ENCODE peak calls at places on chromosomes 12 and 14, in nine cellular contexts. O, C, E, X, B, U, P, L and N are unnamed samples.

GRCh38 chr12:4270016-4270669 is 3.4 kb upstream of the CCND2 start:
- DNase-seq in U (no peak), C (peak), E (no peak), P (no peak), X (peak), O (no peak), L (no peak), B (peak), N (no peak)

GRCh38 chr14:78997811-78998210 is 827.6 kb downstream of the NRXN3 start:
- DNase-seq in P (peak), O (peak), X (no peak), U (no peak), L (peak), C (no peak), E (no peak), B (peak), N (peak)

GRCh38 chr12:6314776-6315175 is 4.3 kb downstream of the PLEKHG6 start:
- DNase-seq in O (no peak), P (no peak), U (no peak), X (no peak), B (no peak), L (no peak), E (no peak), C (no peak), N (no peak)

GRCh38 chr14:23569443-23570151 is 2.0 kb upstream of the AP1G2 start:
- DNase-seq in X (no peak), C (peak), O (peak), U (no peak), E (peak), L (peak), B (no peak), P (peak), N (no peak)

GRCh38 chr14:95756751-95757150 is 42.8 kb upstream of the TCL1A start:
- DNase-seq in C (no peak), X (no peak), P (no peak), B (no peak), E (no peak), U (no peak), L (no peak), O (no peak), N (no peak)

GRCh38 chr12:74171478-74171909 is 366.1 kb upstream of the ATXN7L3B start:
- DNase-seq in B (no peak), C (no peak), X (peak), P (no peak), L (no peak), E (no peak), U (no peak), O (no peak), N (no peak)

GRCh38 chr14:64645220-64645891 is 58.9 kb upstream of the PLEKHG3 start:
- DNase-seq in O (no peak), P (peak), E (peak), U (no peak), X (no peak), B (no peak), C (no peak), L (peak), N (no peak)

GRCh38 chr12:44000309-44000952 is 164.6 kb downstream of the TMEM117 start:
- DNase-seq in O (peak), E (peak), L (peak), C (peak), X (peak), B (no peak), P (peak), U (peak), N (peak)

GRCh38 chr12:38456769-38457168 is 140.2 kb downstream of the ALG10B start:
- DNase-seq in L (no peak), E (no peak), C (no peak), X (no peak), B (no peak), O (no peak), U (no peak), P (no peak), N (no peak)

GRCh38 chr12:51171884-51172514 is 936 bp downstream of the TFCP2 start:
- DNase-seq in L (peak), B (peak), E (no peak), U (no peak), O (no peak), C (no peak), P (no peak), X (no peak), N (no peak)

GRCh38 chr14:22381751-22382150 is 207.3 kb downstream of the DAD1 start:
- DNase-seq in P (no peak), B (no peak), X (no peak), E (no peak), U (no peak), L (no peak), O (no peak), C (no peak), N (no peak)

GRCh38 chr12:104410786-104411185 is 46.0 kb upstream of the CHST11 start:
- DNase-seq in B (no peak), L (no peak), P (no peak), O (no peak), X (no peak), E (no peak), C (no peak), U (no peak), N (no peak)